ENCODE peak calls at places on chromosomes 13 and 19, in four cellular contexts. L is heart right ventricle, F is tibial nerve, W is choroid plexus epithelial cell. B is an unnamed sample.

GRCh38 chr13:40562975-40563349 is 103.5 kb downstream of the FOXO1 start:
- DNase-seq in L (no peak), F (no peak), W (peak), B (no peak)

GRCh38 chr13:109655611-109656010 is 130.8 kb downstream of the IRS2 start:
- DNase-seq in L (peak), F (no peak), W (no peak), B (no peak)

GRCh38 chr13:22092791-22093545 is 422.1 kb downstream of the FGF9 start:
- DNase-seq in L (no peak), F (no peak), W (no peak), B (no peak)

GRCh38 chr19:38644719-38645118 is 2.7 kb upstream of the ACTN4 start:
- DNase-seq in L (no peak), F (no peak), W (no peak), B (no peak)

GRCh38 chr13:112558696-112559418 is 29.1 kb downstream of the TUBGCP3 start:
- DNase-seq in L (no peak), F (no peak), W (no peak), B (no peak)

GRCh38 chr19:7941895-7942596 is 1.4 kb downstream of the TIMM44 start:
- DNase-seq in L (no peak), F (no peak), W (no peak), B (no peak)

GRCh38 chr13:112177459-112177858 is 110.5 kb downstream of the SOX1 start:
- DNase-seq in L (no peak), F (no peak), W (no peak), B (no peak)

GRCh38 chr19:1154731-1155351 is 19.2 kb downstream of the SBNO2 start:
- DNase-seq in L (peak), F (peak), W (peak), B (peak)

GRCh38 chr13:32535748-32536147 is 2.8 kb downstream of the N4BP2L2 start:
- DNase-seq in L (no peak), F (no peak), W (no peak), B (no peak)

GRCh38 chr13:67048793-67049150 is 181.4 kb downstream of the PCDH9 start:
- DNase-seq in L (no peak), F (no peak), W (peak), B (peak)

GRCh38 chr13:41458187-41458938 is 1.0 kb downstream of the RGCC start:
- DNase-seq in L (peak), F (no peak), W (no peak), B (no peak)

GRCh38 chr19:39951686-39952085 is 17.3 kb upstream of the FCGBP start:
- DNase-seq in L (no peak), F (no peak), W (peak), B (peak)

GRCh38 chr19:14519245-14519859 is 1.2 kb upstream of the DNAJB1 start:
- DNase-seq in L (no peak), F (no peak), W (no peak), B (no peak)

GRCh38 chr19:9381367-9381785 is 18.6 kb downstream of the ZNF177 start:
- DNase-seq in L (no peak), F (no peak), W (peak), B (no peak)

GRCh38 chr19:2548966-2549365 is 73.0 kb downstream of the GADD45B start:
- DNase-seq in L (no peak), F (no peak), W (no peak), B (no peak)

GRCh38 chr13:99431927-99432636 is 69.2 kb upstream of the TM9SF2 start:
- DNase-seq in L (no peak), F (no peak), W (no peak), B (no peak)

GRCh38 chr13:110866491-110867170 is 48.2 kb downstream of the ANKRD10 start:
- DNase-seq in L (no peak), F (no peak), W (no peak), B (no peak)

GRCh38 chr13:47480121-47480520 is 521.0 kb downstream of the SUCLA2 start:
- DNase-seq in L (no peak), F (no peak), W (peak), B (peak)

GRCh38 chr13:28741080-28741479 is 22.3 kb upstream of the SLC46A3 start:
- DNase-seq in L (no peak), F (no peak), W (peak), B (peak)

GRCh38 chr13:43057653-43058317 is 34.4 kb downstream of the DNAJC15 start:
- DNase-seq in L (no peak), F (no peak), W (peak), B (peak)

GRCh38 chr13:93814658-93815057 is 588.1 kb downstream of the GPC6 start:
- DNase-seq in L (no peak), F (no peak), W (no peak), B (no peak)

GRCh38 chr19:38142176-38143035 is 81.6 kb downstream of the DPF1 start:
- DNase-seq in L (peak), F (peak), W (peak), B (peak)

GRCh38 chr19:10898633-10899032 is 27.3 kb downstream of the CARM1 start:
- DNase-seq in L (no peak), F (no peak), W (no peak), B (no peak)

GRCh38 chr13:49858183-49858856 is 65.8 kb upstream of the KPNA3 start:
- DNase-seq in L (no peak), F (no peak), W (peak), B (peak)

GRCh38 chr13:101919541-101920306 is 467.2 kb downstream of the ITGBL1 start:
- DNase-seq in L (peak), F (no peak), W (peak), B (peak)

GRCh38 chr19:42132030-42132628 is at the start of gene POU2F2:
- DNase-seq in L (peak), F (peak), W (no peak), B (no peak)

GRCh38 chr19:7742991-7743390 is 4.3 kb downstream of the CD209 start:
- DNase-seq in L (no peak), F (no peak), W (no peak), B (no peak)

GRCh38 chr19:12833747-12834417 is 497 bp downstream of the RTBDN start:
- DNase-seq in L (peak), F (no peak), W (no peak), B (no peak)

GRCh38 chr13:20525144-20525600 is 485 bp downstream of the CRYL1 start:
- DNase-seq in L (peak), F (peak), W (no peak), B (no peak)

GRCh38 chr13:101640797-101641400 is 188.4 kb downstream of the ITGBL1 start:
- DNase-seq in L (no peak), F (no peak), W (peak), B (peak)

GRCh38 chr13:40271931-40272775 is 394.3 kb downstream of the FOXO1 start:
- DNase-seq in L (peak), F (peak), W (peak), B (peak)

GRCh38 chr13:51246411-51247298 is 24.5 kb downstream of the FAM124A start:
- DNase-seq in L (peak), F (no peak), W (no peak), B (no peak)

GRCh38 chr19:29678484-29679106 is 13.3 kb downstream of the PLEKHF1 start:
- DNase-seq in L (peak), F (peak), W (no peak), B (no peak)

GRCh38 chr13:98977568-98978270 is at the start of gene DOCK9:
- DNase-seq in L (peak), F (peak), W (peak), B (peak)

GRCh38 chr13:112779856-112780604 is 90.2 kb downstream of the ATP11A start:
- DNase-seq in L (no peak), F (no peak), W (peak), B (no peak)

GRCh38 chr19:1875646-1876493 is 9.4 kb downstream of the ABHD17A start:
- DNase-seq in L (peak), F (peak), W (peak), B (peak)

GRCh38 chr13:95505265-95505664 is 47.3 kb upstream of the CLDN10 start:
- DNase-seq in L (no peak), F (no peak), W (no peak), B (no peak)

GRCh38 chr13:71320452-71320851 is 546.6 kb downstream of the DACH1 start:
- DNase-seq in L (no peak), F (no peak), W (peak), B (peak)

GRCh38 chr13:38905861-38906260 is 84.8 kb downstream of the STOML3 start:
- DNase-seq in L (no peak), F (no peak), W (no peak), B (no peak)

GRCh38 chr19:46409146-46409545 is 4.2 kb downstream of the CCDC8 start:
- DNase-seq in L (no peak), F (no peak), W (no peak), B (no peak)
- H3K4me3 ChIP-seq in L (no peak), F (no peak), W (no peak), B (no peak)

GRCh38 chr13:113906566-113906965 is 42.7 kb upstream of the GAS6 start:
- DNase-seq in L (no peak), F (no peak), W (no peak), B (no peak)
- H3K4me3 ChIP-seq in L (no peak), F (no peak), W (no peak), B (no peak)

DNA sequence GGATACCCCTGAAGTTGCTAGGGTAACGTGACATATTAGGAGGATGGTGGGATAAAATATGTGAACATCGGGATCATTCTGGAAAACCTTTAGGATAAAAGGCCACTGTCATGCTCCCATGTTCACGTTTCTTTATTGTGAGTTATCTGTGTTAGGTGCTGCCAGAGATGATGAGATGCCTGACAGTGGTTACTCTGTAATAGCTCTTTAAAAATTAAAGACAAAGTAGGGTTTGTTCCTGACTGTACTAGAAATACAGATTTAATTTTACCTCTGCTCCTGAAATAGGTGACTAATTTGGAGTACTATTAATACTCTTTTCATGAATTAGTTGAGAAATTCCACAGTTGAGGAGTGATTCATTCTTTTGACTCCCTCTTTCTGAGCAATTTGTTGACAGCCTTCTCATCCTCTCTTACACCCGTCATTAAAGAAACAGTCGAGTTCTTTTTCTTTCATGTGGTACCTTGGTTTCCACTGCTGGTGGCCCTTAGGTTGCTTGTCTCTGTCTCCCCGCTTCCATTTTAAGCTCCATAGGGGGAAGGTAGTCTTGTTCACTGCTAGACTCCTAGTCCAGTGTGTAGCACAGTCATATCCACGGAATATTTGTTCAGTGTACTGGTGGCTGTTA is 28.4 kb downstream of the SAE1 start:
- DNase-seq in L (no peak), F (no peak), W (peak), B (peak)
- H3K4me3 ChIP-seq in L (no peak), F (no peak), W (no peak), B (no peak)

GRCh38 chr13:46313441-46314257 is 73.4 kb downstream of the RUBCNL start:
- DNase-seq in L (no peak), F (no peak), W (no peak), B (no peak)
- H3K4me3 ChIP-seq in L (no peak), F (no peak), W (no peak), B (no peak)

GRCh38 chr19:16066611-16067104 is 9.6 kb upstream of the TPM4 start:
- DNase-seq in L (no peak), F (no peak), W (no peak), B (peak)
- H3K4me3 ChIP-seq in L (no peak), F (no peak), W (no peak), B (no peak)

GRCh38 chr13:46103037-46103436 is 1.8 kb downstream of the CPB2 start:
- DNase-seq in L (no peak), F (no peak), W (no peak), B (no peak)

GRCh38 chr13:46101002-46101401 is 3.8 kb downstream of the CPB2 start:
- DNase-seq in L (no peak), F (no peak), W (no peak), B (no peak)

GRCh38 chr13:46106839-46107371 is 2.1 kb upstream of the CPB2 start:
- DNase-seq in L (no peak), F (no peak), W (no peak), B (no peak)

GRCh38 chr13:46101488-46102289 is 3.1 kb downstream of the CPB2 start:
- DNase-seq in L (no peak), F (no peak), W (no peak), B (no peak)

DNA sequence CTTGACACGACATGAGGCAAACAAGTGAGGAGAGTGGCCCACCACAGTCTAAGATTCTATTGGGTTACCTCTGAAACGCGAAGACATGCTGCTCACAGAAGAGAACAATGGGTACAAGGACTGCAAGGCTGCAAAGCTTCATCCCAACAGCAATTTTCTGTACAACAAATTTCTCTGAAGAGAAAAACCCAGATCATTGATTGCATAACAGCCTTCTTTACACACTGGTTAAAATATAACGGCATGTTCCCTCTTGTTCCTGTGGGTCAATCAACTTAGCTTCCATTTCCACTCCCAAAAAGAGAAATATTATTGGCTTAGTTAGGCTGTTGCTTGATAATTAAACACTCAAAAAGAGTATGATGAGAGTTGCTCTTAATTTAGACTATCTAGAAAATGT is at the start of gene CPB2:
- DNase-seq in L (no peak), F (no peak), W (no peak), B (no peak)
- H3K4me3 ChIP-seq in L (no peak), F (no peak), W (no peak), B (no peak)

DNA sequence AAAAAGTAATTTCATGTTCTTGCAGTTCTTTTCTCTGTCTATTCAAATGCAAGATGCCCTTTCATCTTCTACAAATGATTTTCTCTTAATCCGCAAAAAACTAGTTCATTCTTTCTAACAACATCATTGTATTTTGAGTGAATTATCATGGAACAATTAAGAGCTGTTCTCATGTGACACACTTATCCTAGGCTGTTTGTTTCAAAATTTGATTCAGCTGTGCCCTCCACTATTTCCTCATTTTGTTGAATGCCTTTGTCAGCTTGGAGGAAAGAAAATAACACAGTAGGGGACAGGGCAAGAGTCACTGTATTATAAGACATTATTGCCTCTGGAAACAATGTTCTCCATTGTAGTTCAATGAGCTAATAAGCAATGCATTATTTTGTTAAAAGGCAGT is 396.9 kb downstream of the KCTD12 start:
- DNase-seq in L (no peak), F (no peak), W (no peak), B (no peak)
- H3K4me3 ChIP-seq in L (no peak), F (no peak), W (no peak), B (no peak)